ENCODE peak calls at places on chromosomes 16 and 17, in eight cellular contexts. H is ovary, X is stomach, J is ascending aorta, I is transverse colon, P is mucosa of descending colon, T is Peyer's patch, Y is mammary epithelial cell. C is an unnamed sample.

GRCh38 chr16:8859913-8860881 is 8.6 kb downstream of the CARHSP1 start:
- DNase-seq in H (peak), X (peak), J (no peak), I (peak), P (peak), T (peak), Y (peak), C (no peak)

GRCh38 chr17:79051306-79051705 is 23.3 kb upstream of the ENGASE start:
- DNase-seq in H (no peak), X (no peak), J (no peak), I (no peak), P (no peak), T (no peak), Y (no peak), C (no peak)

GRCh38 chr17:37283414-37283961 is 92.3 kb upstream of the C17orf78 start:
- DNase-seq in H (no peak), X (no peak), J (no peak), I (no peak), P (no peak), T (no peak), Y (no peak), C (no peak)

GRCh38 chr17:6674586-6674985 is 23.0 kb downstream of the C17orf100 start:
- DNase-seq in H (no peak), X (no peak), J (no peak), I (no peak), P (no peak), T (no peak), Y (no peak), C (no peak)

GRCh38 chr17:13074026-13074425 is 56.2 kb upstream of the ELAC2 start:
- DNase-seq in H (no peak), X (no peak), J (no peak), I (no peak), P (no peak), T (no peak), Y (peak), C (no peak)

GRCh38 chr16:50263940-50264929 is 2.1 kb upstream of the ADCY7 start:
- DNase-seq in H (no peak), X (no peak), J (no peak), I (no peak), P (no peak), T (no peak), Y (peak), C (no peak)

GRCh38 chr16:78432451-78432850 is 333.0 kb downstream of the WWOX start:
- DNase-seq in H (no peak), X (no peak), J (no peak), I (no peak), P (no peak), T (no peak), Y (no peak), C (no peak)

GRCh38 chr17:828761-829160 is 46.6 kb downstream of the MRM3 start:
- DNase-seq in H (no peak), X (no peak), J (no peak), I (no peak), P (no peak), T (no peak), Y (no peak), C (no peak)

GRCh38 chr17:77449373-77449907 is 308.7 kb downstream of the SEC14L1 start:
- DNase-seq in H (no peak), X (no peak), J (no peak), I (no peak), P (no peak), T (no peak), Y (no peak), C (no peak)

GRCh38 chr17:76082326-76083251 is 3.6 kb downstream of the ZACN start:
- DNase-seq in H (no peak), X (no peak), J (no peak), I (no peak), P (peak), T (no peak), Y (no peak), C (no peak)

GRCh38 chr17:72467841-72468653 is 347.2 kb downstream of the SOX9 start:
- DNase-seq in H (no peak), X (peak), J (no peak), I (peak), P (peak), T (peak), Y (peak), C (peak)

GRCh38 chr17:1325766-1326165 is 46.3 kb downstream of the TRARG1 start:
- DNase-seq in H (no peak), X (no peak), J (no peak), I (no peak), P (no peak), T (no peak), Y (no peak), C (no peak)

GRCh38 chr17:82948081-82948511 is 108.3 kb upstream of the ZNF750 start:
- DNase-seq in H (no peak), X (no peak), J (no peak), I (peak), P (peak), T (no peak), Y (no peak), C (no peak)

GRCh38 chr16:57795431-57795878 is 6.8 kb downstream of the KIFC3 start:
- DNase-seq in H (no peak), X (peak), J (no peak), I (peak), P (peak), T (peak), Y (peak), C (no peak)

GRCh38 chr16:84789431-84789830 is 30.4 kb upstream of the CRISPLD2 start:
- DNase-seq in H (no peak), X (no peak), J (no peak), I (no peak), P (no peak), T (no peak), Y (no peak), C (no peak)

GRCh38 chr17:79696159-79696982 is 34.4 kb upstream of the ENPP7 start:
- DNase-seq in H (no peak), X (no peak), J (no peak), I (no peak), P (no peak), T (no peak), Y (no peak), C (no peak)

GRCh38 chr17:57975044-57975443 is 13.0 kb downstream of the VEZF1 start:
- DNase-seq in H (no peak), X (no peak), J (no peak), I (no peak), P (no peak), T (no peak), Y (no peak), C (no peak)

GRCh38 chr17:81135503-81136283 is 29.6 kb upstream of the PVALEF start:
- DNase-seq in H (no peak), X (no peak), J (no peak), I (no peak), P (no peak), T (no peak), Y (no peak), C (no peak)

GRCh38 chr16:67860589-67861398 is 12.1 kb upstream of the EDC4 start:
- DNase-seq in H (no peak), X (no peak), J (no peak), I (no peak), P (no peak), T (no peak), Y (peak), C (no peak)

GRCh38 chr17:72587156-72587555 is 466.3 kb downstream of the SOX9 start:
- DNase-seq in H (no peak), X (no peak), J (no peak), I (no peak), P (no peak), T (no peak), Y (peak), C (no peak)

GRCh38 chr17:927611-928461 is 51.7 kb downstream of the NXN start:
- DNase-seq in H (peak), X (peak), J (no peak), I (no peak), P (peak), T (no peak), Y (peak), C (peak)

GRCh38 chr16:69243479-69243878 is 56.5 kb downstream of the SNTB2 start:
- DNase-seq in H (no peak), X (no peak), J (no peak), I (no peak), P (no peak), T (no peak), Y (no peak), C (peak)

GRCh38 chr17:5823219-5823618 is 238.9 kb upstream of the NLRP1 start:
- DNase-seq in H (no peak), X (no peak), J (no peak), I (no peak), P (no peak), T (no peak), Y (no peak), C (no peak)

GRCh38 chr17:2380225-2380922 is 20.5 kb downstream of the MNT start:
- DNase-seq in H (no peak), X (no peak), J (no peak), I (no peak), P (no peak), T (no peak), Y (no peak), C (no peak)

GRCh38 chr17:27245230-27245696 is 48.7 kb upstream of the WSB1 start:
- DNase-seq in H (peak), X (peak), J (peak), I (peak), P (peak), T (peak), Y (peak), C (no peak)

GRCh38 chr17:49851387-49852291 is 3.8 kb upstream of the TAC4 start:
- DNase-seq in H (peak), X (peak), J (peak), I (peak), P (peak), T (peak), Y (no peak), C (no peak)

GRCh38 chr17:41424111-41424635 is at the start of gene KRT37:
- DNase-seq in H (no peak), X (no peak), J (no peak), I (no peak), P (no peak), T (no peak), Y (no peak), C (no peak)

GRCh38 chr17:39769974-39770587 is 32.3 kb downstream of the GRB7 start:
- DNase-seq in H (no peak), X (no peak), J (no peak), I (no peak), P (no peak), T (no peak), Y (peak), C (peak)

GRCh38 chr16:13014516-13014915 is 113.1 kb downstream of the SHISA9 start:
- DNase-seq in H (no peak), X (no peak), J (no peak), I (no peak), P (no peak), T (no peak), Y (peak), C (no peak)

GRCh38 chr16:30715777-30716445 is 16.9 kb downstream of the SRCAP start:
- DNase-seq in H (no peak), X (no peak), J (no peak), I (no peak), P (no peak), T (no peak), Y (peak), C (no peak)

GRCh38 chr17:41522301-41523224 is 3.9 kb upstream of the KRT15 start:
- DNase-seq in H (no peak), X (no peak), J (no peak), I (peak), P (peak), T (peak), Y (peak), C (no peak)

GRCh38 chr17:40540448-40540847 is 24.8 kb downstream of the CCR7 start:
- DNase-seq in H (peak), X (no peak), J (no peak), I (no peak), P (peak), T (no peak), Y (no peak), C (no peak)

GRCh38 chr16:17548825-17549224 is 78.1 kb upstream of the XYLT1 start:
- DNase-seq in H (no peak), X (no peak), J (no peak), I (no peak), P (no peak), T (no peak), Y (no peak), C (no peak)

GRCh38 chr17:27518750-27519521 is 62.7 kb downstream of the KSR1 start:
- DNase-seq in H (no peak), X (no peak), J (no peak), I (no peak), P (no peak), T (no peak), Y (peak), C (no peak)

GRCh38 chr17:77637807-77638182 is 320.7 kb upstream of the TNRC6C start:
- DNase-seq in H (no peak), X (no peak), J (no peak), I (no peak), P (no peak), T (no peak), Y (no peak), C (no peak)

GRCh38 chr16:15891508-15891907 is 3.1 kb upstream of the CEP20 start:
- DNase-seq in H (no peak), X (no peak), J (no peak), I (no peak), P (no peak), T (no peak), Y (no peak), C (no peak)

GRCh38 chr17:72967263-72967962 is 125.1 kb downstream of the SLC39A11 start:
- DNase-seq in H (no peak), X (no peak), J (no peak), I (no peak), P (no peak), T (no peak), Y (no peak), C (no peak)

GRCh38 chr17:11742891-11743290 is 144.6 kb downstream of the DNAH9 start:
- DNase-seq in H (no peak), X (no peak), J (no peak), I (no peak), P (no peak), T (no peak), Y (no peak), C (no peak)

DNA sequence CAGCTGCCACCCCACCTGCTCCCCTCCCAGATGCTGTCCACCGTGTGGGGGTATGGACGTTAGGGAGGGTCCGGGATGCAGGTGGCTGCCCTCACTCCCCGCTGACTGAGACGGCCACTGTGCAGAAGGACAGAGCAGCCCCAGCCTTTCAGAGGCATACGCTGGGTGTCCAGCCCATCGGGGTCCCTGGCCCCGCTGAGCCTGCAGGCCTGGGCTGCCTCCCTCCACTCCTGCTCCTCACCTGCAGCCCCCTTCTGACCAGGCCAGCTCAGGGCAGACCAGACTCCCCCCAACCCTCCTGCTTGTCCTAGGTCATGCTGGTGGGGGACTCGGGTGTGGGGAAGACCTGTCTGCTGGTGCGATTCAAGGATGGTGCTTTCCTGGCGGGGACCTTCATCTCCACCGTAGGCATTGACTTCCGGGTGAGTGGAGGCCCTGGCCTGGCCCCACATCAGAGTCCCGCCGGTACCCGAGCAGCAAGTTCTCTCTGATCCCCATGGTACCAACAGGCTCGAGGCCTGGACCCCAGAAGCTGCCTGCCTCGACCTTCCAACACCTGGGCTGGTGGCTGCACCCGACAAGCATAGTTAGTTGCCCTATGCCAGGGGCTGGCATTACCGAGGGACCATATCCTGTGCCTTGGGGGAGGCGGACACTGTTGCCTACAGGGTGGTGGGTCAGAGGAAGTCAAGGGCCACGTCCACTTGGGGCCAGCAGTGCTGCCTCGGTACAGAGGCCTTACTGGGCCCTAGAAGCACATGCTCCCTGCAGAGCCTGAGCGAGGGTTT is 1.4 kb downstream of the RAB26 start:
- DNase-seq in H (no peak), X (no peak), J (no peak), I (no peak), P (peak), T (no peak), Y (no peak), C (no peak)
- H3K4me3 ChIP-seq in H (no peak), X (peak), J (no peak), I (no peak), P (no peak), T (no peak), Y (no peak), C (peak)

GRCh38 chr16:66175580-66175979 is 190.9 kb upstream of the CDH5 start:
- DNase-seq in H (no peak), X (no peak), J (no peak), I (no peak), P (no peak), T (no peak), Y (no peak), C (no peak)
- TF ChIP-seq CTCF in H (no peak), X (no peak), J (no peak), I (no peak), P (no peak), T (no peak), Y (no peak), C (no peak)

DNA sequence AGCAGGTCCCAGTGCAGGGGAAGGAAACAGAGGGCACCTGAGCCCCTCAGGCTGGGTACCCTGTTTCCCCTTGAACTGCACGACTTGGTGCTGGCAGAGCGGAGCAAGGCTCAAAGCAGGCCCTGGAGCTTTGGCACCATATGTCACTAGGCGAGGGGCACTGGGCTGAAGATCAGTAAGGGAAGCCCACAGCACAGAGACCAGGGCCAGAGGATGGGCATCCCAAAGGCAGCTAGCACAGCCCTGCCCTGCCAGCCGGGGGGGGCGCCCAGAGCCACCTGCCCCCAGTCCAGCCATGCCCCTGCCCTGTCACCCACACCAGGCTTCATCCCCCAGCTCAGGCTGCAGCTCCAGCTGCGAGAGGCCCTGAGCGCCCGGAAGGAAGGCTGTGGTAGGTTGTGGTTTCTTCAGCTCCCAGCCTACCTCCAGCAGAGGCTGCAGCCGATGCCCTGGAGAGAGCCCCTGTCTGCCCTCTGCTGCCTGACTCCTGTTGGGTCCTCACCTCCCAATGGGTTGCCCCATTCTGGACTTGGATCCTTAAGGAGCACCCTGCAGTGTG is 10.9 kb downstream of the NHERF1 start:
- DNase-seq in H (no peak), X (no peak), J (no peak), I (peak), P (no peak), T (peak), Y (no peak), C (no peak)
- H3K4me3 ChIP-seq in H (no peak), X (no peak), J (no peak), I (no peak), P (no peak), T (no peak), Y (no peak), C (no peak)

DNA sequence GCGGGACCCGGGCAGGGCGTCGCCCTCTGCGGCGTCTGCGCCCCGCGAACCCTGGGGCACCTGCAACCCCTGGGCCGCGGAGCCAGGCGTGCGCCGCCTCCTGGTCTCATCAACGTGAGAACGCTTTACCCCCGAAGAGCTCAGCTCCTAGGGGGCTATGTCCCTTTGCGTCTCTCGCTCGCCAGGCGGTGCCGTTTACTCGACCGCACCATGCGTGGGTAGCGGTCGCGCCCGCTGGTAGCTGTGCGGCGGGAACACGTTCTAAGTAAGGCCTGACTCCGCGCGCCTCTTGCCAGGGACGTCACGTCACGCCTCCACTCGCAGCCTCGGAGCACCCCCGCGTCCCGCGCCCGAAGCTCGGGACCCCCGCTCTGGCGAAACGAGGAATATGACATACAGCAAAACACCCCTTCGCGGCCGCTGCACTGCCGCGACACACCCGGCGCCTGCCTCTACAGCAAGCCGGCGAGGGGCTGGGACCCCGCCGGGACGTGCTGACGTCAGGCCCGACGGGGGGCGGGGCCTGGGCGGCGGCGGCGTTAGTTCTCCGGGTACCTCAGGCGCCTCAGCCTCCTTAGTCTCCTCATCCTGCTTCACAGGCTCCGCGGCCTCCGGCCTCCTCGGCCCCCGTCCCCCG is at the start of gene RAB11FIP3:
- DNase-seq in H (peak), X (peak), J (peak), I (peak), P (peak), T (peak), Y (peak), C (peak)
- TF ChIP-seq CTCF in H (no peak), X (no peak), J (peak), I (no peak), P (no peak), T (peak), Y (peak), C (peak)

GRCh38 chr16:4370570-4371480 is 823 bp upstream of the VASN start:
- DNase-seq in H (peak), X (no peak), J (peak), I (peak), P (peak), T (peak), Y (no peak), C (peak)
- H3K4me3 ChIP-seq in H (peak), X (peak), J (peak), I (no peak), P (no peak), T (no peak), Y (no peak), C (peak)

DNA sequence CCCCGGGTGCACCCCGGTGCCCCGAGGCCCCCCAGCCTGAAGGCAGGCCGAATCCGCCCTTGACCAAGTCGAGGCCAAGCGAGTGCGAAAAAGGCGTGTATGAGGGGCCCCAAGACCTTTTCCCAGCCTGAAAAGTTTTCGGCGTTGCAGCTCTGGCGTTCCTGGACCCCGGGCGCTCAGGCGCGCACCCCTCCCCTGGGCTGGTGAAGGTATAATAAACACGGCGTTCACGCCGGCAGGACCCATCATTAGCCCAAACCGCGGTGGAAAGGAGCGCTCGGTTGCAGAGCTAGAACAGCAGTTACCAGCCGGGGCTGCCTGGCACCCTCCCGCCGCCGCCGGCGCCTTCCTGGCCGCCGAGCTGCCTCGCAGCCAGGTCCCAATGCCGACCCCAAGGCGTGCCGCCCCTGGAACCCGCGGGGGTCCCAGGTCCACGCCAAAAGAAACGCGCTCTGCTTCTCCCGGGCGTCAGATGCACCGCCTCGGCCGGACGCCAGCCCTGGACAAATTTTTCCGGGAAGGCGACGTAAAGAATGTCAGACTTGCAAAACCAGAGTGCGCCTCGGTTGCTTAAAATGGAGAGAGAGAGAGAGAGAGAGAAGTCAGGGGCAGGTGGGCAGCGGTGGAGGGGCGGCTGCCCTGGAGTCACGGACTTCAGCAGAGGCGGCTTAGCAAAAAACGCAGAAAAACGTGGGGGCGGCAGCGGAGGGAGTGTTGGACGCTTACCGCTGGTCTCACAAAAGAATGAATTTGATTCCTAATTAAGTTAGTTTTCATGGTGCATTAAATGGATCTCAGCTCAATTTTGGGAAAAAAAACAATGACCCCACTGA is 11.4 kb upstream of the FOXF1 start:
- DNase-seq in H (no peak), X (no peak), J (no peak), I (no peak), P (no peak), T (no peak), Y (no peak), C (no peak)
- TF ChIP-seq CTCF in H (no peak), X (no peak), J (no peak), I (no peak), P (no peak), T (no peak), Y (no peak), C (no peak)

GRCh38 chr16:86733526-86734254 is 155.3 kb downstream of the FOXL1 start:
- DNase-seq in H (no peak), X (no peak), J (no peak), I (no peak), P (no peak), T (no peak), Y (no peak), C (no peak)
- H3K4me3 ChIP-seq in H (no peak), X (no peak), J (no peak), I (no peak), P (no peak), T (no peak), Y (no peak), C (no peak)